ENCODE peak calls at places on chromosomes 11 and 22, in five cellular contexts. H, N, Y, O and E are unnamed samples.

GRCh38 chr11:75152090-75152489 is 1.2 kb downstream of the SLCO2B1 start:
- DNase-seq in H (no peak), N (no peak), Y (no peak), O (no peak), E (no peak)

GRCh38 chr11:123483058-123483457 is 53.0 kb downstream of the GRAMD1B start:
- DNase-seq in H (no peak), N (no peak), Y (no peak), O (no peak), E (no peak)

GRCh38 chr11:62129610-62130497 is 6.0 kb downstream of the INCENP start:
- DNase-seq in H (no peak), N (no peak), Y (no peak), O (no peak), E (no peak)

GRCh38 chr22:19035474-19036228 is 86.6 kb downstream of the DGCR2 start:
- DNase-seq in H (no peak), N (peak; percentile 48), Y (no peak), O (no peak), E (no peak)

GRCh38 chr11:114279778-114280532 is 16.2 kb upstream of the NNMT start:
- DNase-seq in H (no peak), N (no peak), Y (no peak), O (peak; percentile 88), E (no peak)

GRCh38 chr22:44549701-44550100 is 51.7 kb upstream of the RTL6 start:
- DNase-seq in H (no peak), N (no peak), Y (no peak), O (peak; percentile 62), E (no peak)

GRCh38 chr11:29449280-29450074 is 567.4 kb downstream of the KCNA4 start:
- DNase-seq in H (no peak), N (no peak), Y (no peak), O (no peak), E (no peak)

GRCh38 chr11:61113209-61113608 is 10.9 kb downstream of the CD5 start:
- DNase-seq in H (no peak), N (peak; percentile 45), Y (no peak), O (no peak), E (no peak)

GRCh38 chr11:76856111-76856510 is 4.6 kb upstream of the ACER3 start:
- DNase-seq in H (no peak), N (no peak), Y (no peak), O (no peak), E (no peak)

GRCh38 chr11:57180141-57180561 is 1.6 kb upstream of the LRRC55 start:
- DNase-seq in H (no peak), N (no peak), Y (no peak), O (no peak), E (no peak)

GRCh38 chr11:47480762-47481161 is 31.8 kb upstream of the RAPSN start:
- DNase-seq in H (no peak), N (no peak), Y (no peak), O (no peak), E (no peak)

GRCh38 chr22:24938741-24939341 is 7.7 kb downstream of the LHFPL7 start:
- DNase-seq in H (no peak), N (no peak), Y (peak; percentile 39), O (no peak), E (peak; percentile 52)

GRCh38 chr11:56706486-56706885 is 7.6 kb downstream of the OR9G1 start:
- DNase-seq in H (no peak), N (no peak), Y (no peak), O (no peak), E (no peak)

GRCh38 chr11:124896821-124897391 is 759 bp downstream of the ROBO4 start:
- DNase-seq in H (no peak), N (no peak), Y (no peak), O (peak; percentile 88), E (no peak)
- TF ChIP-seq POLR2A in H (no peak), N (no peak), Y (no peak), O (no peak), E (no peak)

GRCh38 chr11:6611092-6612007 is 666 bp downstream of the TAF10 start:
- DNase-seq in H (no peak), N (peak; percentile 74), Y (no peak), O (peak; percentile 86), E (peak; percentile 63)
- TF ChIP-seq POLR2A in H (no peak), N (no peak), Y (no peak), O (no peak), E (no peak)

GRCh38 chr11:116835042-116835772 is 2.2 kb downstream of the APOA1 start:
- DNase-seq in H (no peak), N (peak; percentile 79), Y (no peak), O (no peak), E (no peak)
- TF ChIP-seq POLR2A in H (no peak), N (peak; percentile 43), Y (no peak), O (no peak), E (no peak)

DNA sequence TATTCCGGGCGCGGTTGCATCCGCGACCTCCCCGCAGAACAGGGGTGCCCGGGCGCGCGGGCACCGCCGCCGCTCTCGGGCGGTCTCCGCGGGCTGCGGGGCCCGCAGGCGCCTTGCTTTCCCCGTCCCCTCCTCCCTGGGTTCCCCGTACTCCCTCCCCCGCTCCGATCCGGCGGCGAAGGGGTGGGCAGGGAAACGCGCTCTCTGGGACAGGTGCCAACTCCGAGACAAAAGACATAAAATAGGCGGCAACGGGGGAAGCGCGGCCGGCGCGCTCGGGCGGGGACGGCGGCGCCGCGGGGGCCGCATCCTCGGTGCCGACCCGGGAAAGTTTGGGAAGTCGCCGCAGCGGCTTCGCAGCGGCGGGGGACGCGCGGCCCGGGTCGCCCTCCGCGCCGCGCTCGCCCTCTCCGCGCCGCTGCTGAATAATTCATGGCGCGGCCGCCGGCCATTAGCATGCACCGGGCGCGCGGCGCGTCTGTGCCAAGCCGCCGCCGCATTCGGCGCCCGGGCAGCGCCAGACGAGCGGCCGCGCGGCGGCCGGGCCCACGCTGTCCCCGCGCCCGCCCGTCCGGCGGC is 78.8 kb upstream of the PPARA start:
- DNase-seq in H (peak; percentile 92), N (peak; percentile 91), Y (peak; percentile 93), O (no peak), E (peak; percentile 87)
- TF ChIP-seq POLR2A in H (no peak), N (peak; percentile 15), Y (peak; percentile 71), O (peak; percentile 61), E (peak; percentile 33)

GRCh38 chr22:43343262-43343988 is at the start of gene SCUBE1:
- DNase-seq in H (no peak), N (peak; percentile 66), Y (peak; percentile 51), O (no peak), E (peak; percentile 75)
- TF ChIP-seq POLR2A in H (no peak), N (peak; percentile 45), Y (no peak), O (no peak), E (no peak)

GRCh38 chr11:121140369-121140768 is 39.3 kb downstream of the TECTA start:
- DNase-seq in H (no peak), N (no peak), Y (no peak), O (no peak), E (no peak)
- TF ChIP-seq POLR2A in H (no peak), N (no peak), Y (no peak), O (no peak), E (no peak)

DNA sequence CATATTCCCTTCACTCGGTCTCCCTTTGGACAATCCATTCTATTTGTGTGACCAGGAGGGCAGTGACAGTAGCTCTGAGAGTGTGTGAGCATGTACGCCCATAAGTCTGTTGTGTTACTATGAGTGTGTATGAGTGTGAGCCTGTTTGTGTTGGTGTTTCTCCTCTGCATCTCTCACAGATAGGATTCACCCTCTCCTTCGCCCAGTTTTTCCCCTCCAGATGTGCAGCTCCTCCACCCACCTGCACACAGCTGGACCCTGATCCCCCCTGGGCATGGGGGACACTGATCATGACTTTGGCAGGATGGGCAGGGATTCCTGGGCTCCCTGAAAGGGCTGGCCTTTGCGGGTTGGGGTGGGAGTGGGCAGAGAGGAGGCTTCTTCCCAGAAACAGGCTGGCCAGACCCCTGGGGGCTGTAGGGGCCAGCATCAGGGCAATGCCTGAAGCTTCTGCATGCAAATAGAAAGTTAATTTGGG is 14.5 kb downstream of the PHLDB1 start:
- DNase-seq in H (no peak), N (no peak), Y (no peak), O (no peak), E (no peak)
- TF ChIP-seq POLR2A in H (no peak), N (no peak), Y (no peak), O (no peak), E (no peak)

GRCh38 chr11:73376168-73376802 is at the start of gene RELT:
- DNase-seq in H (peak; percentile 63), N (peak; percentile 91), Y (peak; percentile 78), O (no peak), E (peak; percentile 85)

GRCh38 chr11:73374130-73374529 is 2.1 kb upstream of the RELT start:
- DNase-seq in H (no peak), N (no peak), Y (no peak), O (no peak), E (no peak)

GRCh38 chr11:73375830-73376167 is 400 bp upstream of the RELT start:
- DNase-seq in H (no peak), N (no peak), Y (no peak), O (no peak), E (no peak)

GRCh38 chr11:73379189-73379880 is 3.1 kb downstream of the RELT start:
- DNase-seq in H (no peak), N (no peak), Y (peak; percentile 83), O (no peak), E (no peak)

DNA sequence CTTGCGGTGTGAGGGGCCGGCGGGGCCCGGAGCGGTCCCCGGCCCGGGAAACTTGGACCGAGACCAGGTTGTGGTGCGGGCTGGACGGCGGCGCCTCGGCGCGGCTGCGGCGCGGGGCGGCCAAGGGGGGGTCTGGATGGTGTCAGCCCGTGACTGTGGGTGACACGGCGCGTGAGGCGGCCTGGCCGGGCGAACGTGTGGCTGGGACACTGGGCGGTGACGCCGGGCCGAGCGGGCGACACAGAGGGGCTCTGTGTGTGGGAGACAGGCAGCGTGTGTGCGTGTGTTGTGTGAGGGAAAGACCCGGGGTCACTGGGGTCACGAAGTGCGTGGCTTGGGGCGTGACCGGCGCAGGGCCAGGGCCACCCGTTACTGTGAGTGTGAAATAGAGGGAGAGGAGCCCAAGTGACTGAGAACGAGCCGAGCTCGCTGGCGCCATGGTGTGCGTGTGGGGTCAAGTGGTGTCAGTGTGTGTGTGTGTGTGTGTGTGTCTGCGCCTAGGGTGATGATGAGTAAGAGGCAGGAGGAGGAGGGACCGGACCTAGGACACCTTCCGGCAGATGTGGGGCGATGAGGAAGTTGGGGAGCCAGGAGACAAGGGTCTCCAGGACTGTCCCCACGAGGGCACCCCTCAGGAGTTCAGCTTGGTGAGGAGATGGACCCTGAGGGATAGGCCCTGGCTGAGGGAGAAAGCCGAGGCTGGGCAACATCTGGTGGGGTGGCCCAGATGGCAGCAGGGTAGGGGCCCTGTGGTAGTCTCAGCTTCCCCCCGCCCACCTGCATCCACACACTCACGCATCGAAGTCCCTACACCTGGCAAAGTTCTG is 817 bp downstream of the RELT start:
- DNase-seq in H (no peak), N (peak; percentile 76), Y (no peak), O (no peak), E (peak; percentile 79)
- TF ChIP-seq POLR2A in H (no peak), N (peak; percentile 18), Y (peak; percentile 26), O (no peak), E (peak; percentile 44)

DNA sequence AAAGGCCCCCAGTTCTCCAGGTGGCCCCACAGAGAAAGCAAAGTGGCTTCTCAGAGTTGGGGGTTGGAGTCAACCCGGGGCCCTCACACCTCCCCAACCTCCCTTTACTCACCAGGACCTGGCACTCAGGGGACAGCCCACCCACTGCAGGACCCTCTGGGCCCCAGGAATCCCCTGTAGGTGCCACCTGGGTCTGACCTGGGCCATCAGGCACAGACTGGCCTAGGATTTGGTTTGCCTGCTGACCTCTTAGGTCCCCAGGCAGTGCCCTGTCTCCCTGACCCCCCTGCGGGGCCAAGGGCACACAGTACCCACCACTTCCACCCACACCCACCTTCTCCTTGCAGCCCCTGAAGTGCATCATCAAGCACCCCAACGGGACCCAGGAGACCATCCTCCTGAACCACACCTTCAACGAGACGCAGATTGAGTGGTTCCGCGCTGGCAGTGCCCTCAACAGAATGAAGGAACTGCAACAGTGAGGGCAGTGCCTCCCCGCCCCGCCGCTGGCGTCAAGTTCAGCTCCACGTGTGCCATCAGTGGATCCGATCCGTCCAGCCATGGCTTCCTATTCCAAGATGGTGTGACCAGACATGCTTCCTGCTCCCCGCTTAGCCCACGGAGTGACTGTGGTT is 16.0 kb downstream of the POLR3H start:
- DNase-seq in H (no peak), N (no peak), Y (no peak), O (no peak), E (no peak)
- TF ChIP-seq POLR2A in H (no peak), N (no peak), Y (no peak), O (no peak), E (no peak)